ENCODE peak calls at places on chromosomes 3 and 15, in eight cellular contexts. P is left colon, J is fibroblast of gingiva, D is NCI-H510A treated with DMSO at 0.1 percent for 48 hours, I is fibroblast of the aortic adventitia, M is neural progenitor cell, W is EL, K is HT1080. Y is an unnamed sample.
A peak's percentile ranks its signal among the peaks of the same experiment; 100 is the strongest.

GRCh38 chr3:70085613-70086012 is 86.1 kb downstream of the SAMMSON start:
- DNase-seq in P (no peak), J (no peak), D (no peak), I (no peak), M (no peak), W (no peak), K (no peak), Y (no peak)

GRCh38 chr3:189334064-189334920 is 162.5 kb downstream of the TPRG1 start:
- DNase-seq in P (no peak), J (no peak), D (no peak), I (peak; percentile 12), M (no peak), W (no peak), K (peak; percentile 48), Y (no peak)

GRCh38 chr15:38589502-38589901 is 24.9 kb upstream of the RASGRP1 start:
- DNase-seq in P (no peak), J (peak; percentile 55), D (no peak), I (peak; percentile 85), M (no peak), W (peak; percentile 84), K (peak; percentile 59), Y (no peak)

GRCh38 chr15:93048759-93049161 is 40.3 kb downstream of the RGMA start:
- DNase-seq in P (peak; percentile 61), J (peak; percentile 81), D (no peak), I (no peak), M (no peak), W (no peak), K (peak; percentile 49), Y (no peak)

GRCh38 chr3:46276497-46277099 is 34.3 kb downstream of the CCR3 start:
- DNase-seq in P (peak; percentile 61), J (no peak), D (peak; percentile 2), I (no peak), M (peak; percentile 44), W (peak; percentile 32), K (peak; percentile 52), Y (peak; percentile 82)

GRCh38 chr3:47485812-47486211 is 10.1 kb upstream of the SCAP start:
- DNase-seq in P (no peak), J (no peak), D (no peak), I (no peak), M (no peak), W (peak; percentile 5), K (no peak), Y (no peak)

GRCh38 chr3:152968388-152969024 is 133.6 kb downstream of the P2RY1 start:
- DNase-seq in P (no peak), J (peak; percentile 44), D (no peak), I (peak; percentile 60), M (no peak), W (peak; percentile 3), K (peak; percentile 70), Y (no peak)

GRCh38 chr3:134829716-134830115 is 34.7 kb downstream of the EPHB1 start:
- DNase-seq in P (no peak), J (no peak), D (no peak), I (no peak), M (no peak), W (no peak), K (no peak), Y (no peak)

GRCh38 chr15:60548101-60548500 is 69.2 kb upstream of the ICE2 start:
- DNase-seq in P (no peak), J (no peak), D (no peak), I (no peak), M (no peak), W (no peak), K (no peak), Y (no peak)

GRCh38 chr15:79394231-79394630 is 37.9 kb upstream of the MINAR1 start:
- DNase-seq in P (no peak), J (peak; percentile 52), D (no peak), I (peak; percentile 77), M (no peak), W (peak; percentile 31), K (no peak), Y (no peak)

GRCh38 chr15:55823191-55823670 is 80.3 kb upstream of the PRTG start:
- DNase-seq in P (no peak), J (peak; percentile 44), D (no peak), I (peak; percentile 93), M (no peak), W (peak; percentile 66), K (peak; percentile 34), Y (no peak)

GRCh38 chr15:77026501-77027110 is 31.7 kb downstream of the PSTPIP1 start:
- DNase-seq in P (peak; percentile 20), J (no peak), D (no peak), I (no peak), M (no peak), W (no peak), K (no peak), Y (no peak)

GRCh38 chr15:77497942-77498361 is 77.3 kb downstream of the HMG20A start:
- DNase-seq in P (no peak), J (no peak), D (no peak), I (peak; percentile 67), M (no peak), W (no peak), K (no peak), Y (no peak)

GRCh38 chr15:99343836-99344551 is 92.7 kb downstream of the LRRC28 start:
- DNase-seq in P (no peak), J (no peak), D (no peak), I (peak; percentile 22), M (peak; percentile 54), W (no peak), K (peak; percentile 6), Y (peak; percentile 20)

GRCh38 chr3:61610316-61610715 is 48.9 kb downstream of the PTPRG start:
- DNase-seq in P (no peak), J (no peak), D (no peak), I (no peak), M (no peak), W (no peak), K (no peak), Y (no peak)

GRCh38 chr3:188284455-188285212 is 130.7 kb downstream of the LPP start:
- DNase-seq in P (no peak), J (no peak), D (no peak), I (no peak), M (no peak), W (no peak), K (no peak), Y (no peak)

GRCh38 chr15:89068325-89068784 is 19.9 kb upstream of the ABHD2 start:
- DNase-seq in P (no peak), J (peak; percentile 26), D (no peak), I (peak; percentile 93), M (no peak), W (peak; percentile 91), K (peak; percentile 98), Y (no peak)

GRCh38 chr3:94349310-94349848 is 286.5 kb downstream of the NSUN3 start:
- DNase-seq in P (no peak), J (no peak), D (no peak), I (no peak), M (peak; percentile 5), W (no peak), K (no peak), Y (no peak)

GRCh38 chr3:46677096-46677702 is 16.3 kb downstream of the ALS2CL start:
- DNase-seq in P (peak; percentile 42), J (no peak), D (no peak), I (no peak), M (no peak), W (no peak), K (no peak), Y (no peak)

GRCh38 chr3:13872451-13872850 is 7.4 kb downstream of the WNT7A start:
- DNase-seq in P (no peak), J (no peak), D (no peak), I (no peak), M (no peak), W (no peak), K (no peak), Y (no peak)

GRCh38 chr3:181288145-181288544 is 298.6 kb upstream of the DNAJC19 start:
- DNase-seq in P (no peak), J (no peak), D (no peak), I (no peak), M (no peak), W (no peak), K (no peak), Y (no peak)

GRCh38 chr3:100030346-100030745 is 84.0 kb downstream of the FILIP1L start:
- DNase-seq in P (no peak), J (no peak), D (peak; percentile 15), I (no peak), M (no peak), W (no peak), K (peak; percentile 27), Y (no peak)

GRCh38 chr3:43366880-43367279 is 80.5 kb downstream of the SNRK start:
- DNase-seq in P (no peak), J (no peak), D (no peak), I (no peak), M (no peak), W (no peak), K (no peak), Y (no peak)

GRCh38 chr15:34039506-34040123 is 611 bp upstream of the AVEN start:
- DNase-seq in P (no peak), J (no peak), D (no peak), I (no peak), M (no peak), W (peak; percentile 12), K (no peak), Y (no peak)

GRCh38 chr3:12544652-12545472 is 437 bp downstream of the MKRN2OS start:
- DNase-seq in P (no peak), J (no peak), D (no peak), I (no peak), M (no peak), W (no peak), K (no peak), Y (no peak)

GRCh38 chr3:8982509-8982908 is 19.2 kb upstream of the RAD18 start:
- DNase-seq in P (no peak), J (no peak), D (no peak), I (no peak), M (no peak), W (no peak), K (peak; percentile 37), Y (no peak)

GRCh38 chr3:126466886-126467610 is 8.6 kb downstream of the ZXDC start:
- DNase-seq in P (no peak), J (no peak), D (no peak), I (no peak), M (no peak), W (no peak), K (no peak), Y (no peak)

GRCh38 chr3:46386206-46386605 is 15.5 kb downstream of the CCR5 start:
- DNase-seq in P (peak; percentile 54), J (no peak), D (no peak), I (no peak), M (no peak), W (peak; percentile 72), K (peak; percentile 96), Y (no peak)

GRCh38 chr3:81470416-81470978 is 290.9 kb downstream of the GBE1 start:
- DNase-seq in P (no peak), J (no peak), D (no peak), I (no peak), M (no peak), W (no peak), K (no peak), Y (no peak)

Y was measured in HuH-7.